ENCODE peak calls at places on chromosome X, in ten cellular contexts. F, G, Q, H, B, L, X, S, Z and T are unnamed samples.
A peak's percentile ranks its signal among the peaks of the same experiment; 100 is the strongest.

GRCh38 chrX:8245411-8245810 is 74.3 kb upstream of the VCX2 start:
- DNase-seq in L (no peak), S (no peak), B (peak; percentile 2), H (no peak), F (no peak), Q (no peak), G (no peak), X (no peak), Z (no peak), T (no peak)

GRCh38 chrX:9921407-9921806 is 45.8 kb upstream of the CLDN34 start:
- DNase-seq in G (no peak), X (no peak), B (no peak), F (no peak), S (no peak), Z (no peak), H (no peak), Q (no peak), L (no peak), T (no peak)

GRCh38 chrX:51851507-51852085 is 41.8 kb upstream of the MAGED1 start:
- DNase-seq in Q (no peak), S (no peak), F (no peak), B (no peak), H (no peak), G (no peak), Z (no peak), X (no peak), L (no peak), T (no peak)

GRCh38 chrX:31212856-31213748 is 141.3 kb upstream of the FTHL17 start:
- DNase-seq in Q (no peak), B (no peak), S (no peak), X (no peak), L (no peak), Z (no peak), H (no peak), G (no peak), F (no peak), T (no peak)

GRCh38 chrX:153708415-153708814 is 15.8 kb downstream of the BCAP31 start:
- DNase-seq in F (peak; percentile 78), H (peak; percentile 73), G (peak; percentile 74), L (peak; percentile 90), S (no peak), Z (peak; percentile 75), B (peak; percentile 87), Q (peak; percentile 55), X (peak; percentile 7), T (peak; percentile 5)

GRCh38 chrX:121208563-121208962 is 161.2 kb downstream of the GLUD2 start:
- DNase-seq in Z (no peak), X (no peak), S (no peak), L (no peak), G (no peak), B (no peak), Q (no peak), F (no peak), H (no peak), T (no peak)

GRCh38 chrX:120014354-120015129 is 62.9 kb downstream of the RHOXF2B start:
- DNase-seq in B (no peak), G (no peak), Z (no peak), F (no peak), H (no peak), Q (no peak), X (no peak), L (no peak), S (no peak), T (no peak)

GRCh38 chrX:5474282-5474681 is 754.4 kb downstream of the NLGN4X start:
- DNase-seq in Q (no peak), L (no peak), G (no peak), B (no peak), X (no peak), Z (no peak), H (no peak), S (no peak), F (no peak), T (no peak)

GRCh38 chrX:109990582-109991276 is 12.2 kb upstream of the TMEM164 start:
- DNase-seq in L (no peak), S (no peak), Q (no peak), H (no peak), B (no peak), X (no peak), G (no peak), Z (no peak), F (no peak), T (no peak)

GRCh38 chrX:81957900-81958545 is 756.1 kb downstream of the SH3BGRL start:
- DNase-seq in S (no peak), L (peak; percentile 2), B (peak; percentile 6), Z (peak; percentile 49), H (no peak), X (no peak), G (no peak), Q (no peak), F (no peak), T (no peak)

GRCh38 chrX:100872161-100872560 is 2.0 kb downstream of the NOX1 start:
- DNase-seq in B (no peak), G (no peak), L (peak; percentile 74), S (no peak), Q (no peak), F (peak; percentile 65), X (no peak), H (no peak), Z (no peak), T (no peak)

GRCh38 chrX:48613502-48614160 is 16.3 kb downstream of the WDR13 start:
- DNase-seq in S (no peak), Q (no peak), X (no peak), F (no peak), B (no peak), G (no peak), Z (no peak), L (peak; percentile 33), H (no peak), T (no peak)

GRCh38 chrX:107672955-107673378 is 44.7 kb downstream of the PRPS1 start:
- DNase-seq in H (peak; percentile 22), F (peak; percentile 89), L (peak; percentile 95), B (peak; percentile 72), X (peak; percentile 69), Z (peak; percentile 57), G (peak; percentile 78), Q (peak; percentile 67), S (peak; percentile 49), T (no peak)

GRCh38 chrX:34900691-34901090 is 41.9 kb upstream of the FAM47B start:
- DNase-seq in Q (no peak), B (no peak), X (no peak), L (peak; percentile 68), G (no peak), H (no peak), S (no peak), F (peak; percentile 82), Z (no peak), T (no peak)

GRCh38 chrX:115362334-115363095 is 73.0 kb downstream of the LUZP4 start:
- DNase-seq in Z (no peak), Q (no peak), S (no peak), H (no peak), F (no peak), X (no peak), G (no peak), B (peak; percentile 75), L (peak; percentile 66), T (no peak)

GRCh38 chrX:2566044-2566443 is 65.3 kb upstream of the DHRSX start:
- DNase-seq in B (no peak), L (no peak), S (no peak), Z (no peak), G (no peak), X (no peak), F (no peak), Q (no peak), H (no peak), T (no peak)

GRCh38 chrX:100990139-100990538 is 20.6 kb downstream of the ARL13A start:
- DNase-seq in Z (no peak), G (no peak), H (no peak), L (no peak), S (no peak), X (no peak), B (no peak), Q (no peak), F (no peak), T (no peak)